ENCODE peak calls at places on chromosomes 2 and 18, in seven cellular contexts. D, M, I, Y, H, F and W are unnamed samples.

GRCh38 chr2:199456383-199457146 is 1.2 kb downstream of the SATB2 start:
- DNase-seq in Y (no peak), M (no peak), D (no peak), I (no peak), F (no peak), H (no peak), W (no peak)

GRCh38 chr2:218834685-218835084 is 3.1 kb upstream of the PRKAG3 start:
- DNase-seq in H (no peak), F (no peak), D (no peak), I (no peak), M (no peak), Y (no peak), W (no peak)

GRCh38 chr2:60554649-60555065 is 1.2 kb upstream of the BCL11A start:
- DNase-seq in F (no peak), D (no peak), I (no peak), M (peak; percentile 18), Y (no peak), H (no peak), W (no peak)

GRCh38 chr2:216739035-216739434 is 43.7 kb upstream of the IGFBP5 start:
- DNase-seq in D (no peak), Y (no peak), I (no peak), F (no peak), M (no peak), H (no peak), W (no peak)

GRCh38 chr18:60975419-60975818 is 357.8 kb upstream of the CDH20 start:
- DNase-seq in F (no peak), Y (no peak), D (no peak), H (no peak), M (no peak), I (no peak), W (no peak)

GRCh38 chr2:48279347-48279746 is 250.6 kb upstream of the STON1 start:
- DNase-seq in I (no peak), Y (no peak), F (no peak), M (no peak), D (no peak), H (no peak), W (peak; percentile 52)

GRCh38 chr2:236177967-236178909 is 10.1 kb upstream of the GBX2 start:
- DNase-seq in M (peak; percentile 82), D (peak; percentile 76), I (no peak), H (no peak), Y (peak; percentile 20), F (no peak), W (peak; percentile 46)

GRCh38 chr2:195343942-195344530 is 313.0 kb upstream of the SLC39A10 start:
- DNase-seq in H (peak; percentile 22), I (no peak), M (peak; percentile 6), Y (no peak), F (no peak), D (peak; percentile 52), W (no peak)

GRCh38 chr2:178628590-178628989 is 148.3 kb downstream of the PLEKHA3 start:
- DNase-seq in D (peak; percentile 25), F (no peak), M (no peak), H (no peak), Y (no peak), I (no peak), W (no peak)

GRCh38 chr2:106904242-106904641 is 18.3 kb upstream of the ST6GAL2 start:
- DNase-seq in Y (no peak), H (no peak), M (no peak), D (no peak), I (no peak), F (no peak), W (no peak)

GRCh38 chr2:9033385-9034175 is 30.1 kb upstream of the MBOAT2 start:
- DNase-seq in M (no peak), Y (peak; percentile 8), H (no peak), I (no peak), F (no peak), D (no peak), W (no peak)

GRCh38 chr2:68434981-68435380 is 32.1 kb downstream of the FBXO48 start:
- DNase-seq in I (no peak), D (peak; percentile 21), H (no peak), M (peak; percentile 18), F (no peak), Y (no peak), W (peak; percentile 65)

GRCh38 chr2:189558516-189559263 is 21.9 kb downstream of the SLC40A1 start:
- DNase-seq in D (no peak), I (no peak), F (no peak), M (no peak), H (no peak), Y (no peak), W (no peak)

GRCh38 chr18:13406049-13406615 is 187.6 kb downstream of the LDLRAD4 start:
- DNase-seq in D (no peak), H (no peak), I (no peak), M (no peak), Y (no peak), F (no peak), W (no peak)

GRCh38 chr2:102703305-102703704 is 58.5 kb upstream of the TMEM182 start:
- DNase-seq in Y (no peak), I (no peak), H (no peak), F (no peak), D (no peak), M (no peak), W (no peak)

GRCh38 chr2:74099835-74100234 is 47.9 kb downstream of the BOLA3 start:
- DNase-seq in M (no peak), Y (no peak), I (no peak), F (no peak), H (no peak), D (no peak), W (no peak)

GRCh38 chr2:47119001-47119400 is 36.1 kb downstream of the STPG4 start:
- DNase-seq in H (peak; percentile 69), I (no peak), Y (no peak), M (peak; percentile 72), F (no peak), D (peak; percentile 95), W (peak; percentile 9)

GRCh38 chr2:167381349-167381748 is 493.1 kb downstream of the XIRP2 start:
- DNase-seq in D (no peak), I (no peak), M (no peak), F (no peak), Y (no peak), H (no peak), W (no peak)

GRCh38 chr2:20440001-20440560 is 6.8 kb upstream of the RHOB start:
- DNase-seq in H (no peak), F (no peak), I (no peak), Y (no peak), M (no peak), D (no peak), W (no peak)

GRCh38 chr2:6913415-6914157 is 3.6 kb upstream of the RNF144A start:
- DNase-seq in Y (peak; percentile 43), I (peak; percentile 25), F (no peak), H (no peak), D (no peak), M (no peak), W (no peak)

GRCh38 chr2:12884713-12885282 is 168.1 kb downstream of the TRIB2 start:
- DNase-seq in H (peak; percentile 34), M (peak; percentile 69), D (peak; percentile 99), Y (no peak), I (no peak), F (no peak), W (no peak)

GRCh38 chr2:205730191-205730590 is 47.9 kb downstream of the NRP2 start:
- DNase-seq in H (no peak), F (no peak), I (no peak), D (no peak), M (no peak), Y (no peak), W (no peak)

GRCh38 chr18:66457245-66457644 is 146.6 kb downstream of the CDH19 start:
- DNase-seq in H (no peak), D (no peak), Y (no peak), M (no peak), F (no peak), I (no peak), W (no peak)

GRCh38 chr2:75310915-75311314 is 111.6 kb upstream of the TACR1 start:
- DNase-seq in M (peak; percentile 11), I (no peak), Y (no peak), H (no peak), F (no peak), D (peak; percentile 64), W (no peak)

GRCh38 chr2:240982821-240983281 is 15.6 kb upstream of the SNED1 start:
- DNase-seq in H (no peak), I (no peak), Y (no peak), M (no peak), F (no peak), D (no peak), W (no peak)

GRCh38 chr2:34096552-34097171 is 497.6 kb upstream of the FAM98A start:
- DNase-seq in F (peak; percentile 20), I (no peak), M (peak; percentile 11), H (peak; percentile 39), D (peak; percentile 72), Y (peak; percentile 22), W (peak; percentile 56)

GRCh38 chr2:100142393-100142792 is at the start of gene AFF3:
- DNase-seq in H (no peak), I (no peak), D (no peak), Y (peak; percentile 73), F (no peak), M (no peak), W (peak; percentile 6)

GRCh38 chr2:239153806-239154591 is 246.8 kb downstream of the HDAC4 start:
- DNase-seq in F (no peak), D (no peak), Y (no peak), H (no peak), I (no peak), M (no peak), W (no peak)

GRCh38 chr18:48036641-48037421 is 106.4 kb upstream of the SMAD2 start:
- DNase-seq in Y (no peak), D (no peak), F (no peak), M (no peak), I (no peak), H (no peak), W (no peak)

GRCh38 chr2:71691747-71692455 is 238.5 kb downstream of the DYSF start:
- DNase-seq in M (no peak), I (no peak), Y (no peak), F (no peak), H (no peak), D (peak; percentile 40), W (no peak)

GRCh38 chr2:144659731-144660275 is 139.9 kb upstream of the ZEB2 start:
- DNase-seq in D (peak; percentile 93), M (no peak), Y (peak; percentile 53), I (peak; percentile 11), F (peak; percentile 39), H (peak; percentile 86), W (peak; percentile 33)

GRCh38 chr2:140451324-140451723 is 1671.1 kb upstream of the NXPH2 start:
- DNase-seq in I (no peak), H (no peak), Y (no peak), D (no peak), M (no peak), F (no peak), W (no peak)

GRCh38 chr2:62340981-62341624 is 145.2 kb downstream of the B3GNT2 start:
- DNase-seq in M (peak; percentile 79), H (no peak), Y (no peak), D (peak; percentile 60), I (no peak), F (no peak), W (no peak)

GRCh38 chr2:20218331-20219320 is 6.3 kb downstream of the SDC1 start:
- DNase-seq in Y (no peak), I (no peak), F (no peak), H (no peak), D (no peak), M (no peak), W (no peak)

GRCh38 chr2:190600293-190601103 is 48.4 kb upstream of the NAB1 start:
- DNase-seq in M (no peak), I (no peak), F (no peak), D (no peak), Y (no peak), H (no peak), W (no peak)

GRCh38 chr2:45627911-45628310 is 16.8 kb upstream of the SRBD1 start:
- DNase-seq in M (no peak), I (no peak), H (no peak), D (peak; percentile 73), Y (no peak), F (no peak), W (no peak)

GRCh38 chr18:55982992-55983391 is 395.0 kb upstream of the TCF4 start:
- DNase-seq in D (peak; percentile 81), F (no peak), H (no peak), Y (no peak), M (no peak), I (no peak), W (no peak)

GRCh38 chr2:113148606-113149552 is 21.5 kb downstream of the IL1RN start:
- DNase-seq in Y (no peak), F (no peak), D (no peak), M (no peak), I (no peak), H (no peak), W (no peak)